ENCODE peak calls at places on chromosomes 5 and 9, in eight cellular contexts. H is transverse colon; W is neural progenitor cell; A is IMR-90; D is stomach; P is heart right ventricle; Y is foreskin keratinocyte; F is CD8-positive, alpha-beta T cell. L is an unnamed sample. For H3K4me1, the result is how much of the 10 kb centered on the place peaks cover.

GRCh38 chr9:136403915-136404800 is 4.2 kb upstream of the SNAPC4 start:
- DNase-seq in H (no peak), W (no peak), A (no peak), D (no peak), P (no peak), Y (no peak), F (no peak), L (no peak)

GRCh38 chr5:132283423-132284043 is 10.7 kb upstream of the SLC22A4 start:
- DNase-seq in H (no peak), W (no peak), A (peak), D (peak), P (no peak), Y (no peak), F (no peak), L (no peak)

GRCh38 chr9:4517274-4517673 is 27.0 kb downstream of the SLC1A1 start:
- DNase-seq in H (no peak), W (no peak), A (peak), D (no peak), P (no peak), Y (no peak), F (no peak), L (no peak)

GRCh38 chr5:98775962-98776687 is 2.7 kb downstream of the RGMB start:
- DNase-seq in H (no peak), W (no peak), A (peak), D (no peak), P (no peak), Y (no peak), F (no peak), L (no peak)

GRCh38 chr9:130189840-130190239 is 17.6 kb downstream of the NCS1 start:
- DNase-seq in H (no peak), W (no peak), A (peak), D (no peak), P (no peak), Y (no peak), F (no peak), L (no peak)

GRCh38 chr5:173629628-173630027 is 13.2 kb upstream of the BOD1 start:
- DNase-seq in H (no peak), W (peak), A (no peak), D (no peak), P (no peak), Y (no peak), F (no peak), L (no peak)

GRCh38 chr5:127013407-127013806 is 17.0 kb downstream of the MARCHF3 start:
- DNase-seq in H (no peak), W (no peak), A (peak), D (no peak), P (no peak), Y (no peak), F (no peak), L (no peak)

GRCh38 chr5:98827161-98827560 is 53.7 kb downstream of the RGMB start:
- DNase-seq in H (no peak), W (peak), A (peak), D (no peak), P (no peak), Y (no peak), F (no peak), L (no peak)

GRCh38 chr5:156640751-156641241 is 209.3 kb upstream of the PPP1R2B start:
- DNase-seq in H (no peak), W (no peak), A (peak), D (no peak), P (no peak), Y (no peak), F (no peak), L (no peak)

GRCh38 chr9:86944974-86945867 is 2.1 kb downstream of the GAS1 start:
- DNase-seq in H (no peak), W (peak), A (peak), D (no peak), P (no peak), Y (no peak), F (no peak), L (peak)

GRCh38 chr9:86187121-86187520 is 72.3 kb downstream of the C9orf153 start:
- DNase-seq in H (no peak), W (peak), A (no peak), D (no peak), P (no peak), Y (no peak), F (no peak), L (no peak)

GRCh38 chr5:59133801-59134261 is 551.0 kb downstream of the RAB3C start:
- DNase-seq in H (no peak), W (no peak), A (peak), D (no peak), P (no peak), Y (no peak), F (no peak), L (no peak)

GRCh38 chr5:124395287-124395686 is 351.2 kb downstream of the ZNF608 start:
- DNase-seq in H (no peak), W (peak), A (no peak), D (no peak), P (no peak), Y (no peak), F (no peak), L (no peak)

GRCh38 chr9:81969971-81970370 is 18.6 kb upstream of the SPATA31D1 start:
- DNase-seq in H (no peak), W (no peak), A (peak), D (no peak), P (no peak), Y (peak), F (no peak), L (no peak)

GRCh38 chr9:31445960-31446359 is 938.5 kb upstream of the ACO1 start:
- DNase-seq in H (no peak), W (no peak), A (no peak), D (no peak), P (no peak), Y (no peak), F (no peak), L (no peak)

GRCh38 chr9:117303643-117304230 is 111.1 kb downstream of the ASTN2 start:
- DNase-seq in H (no peak), W (no peak), A (no peak), D (no peak), P (no peak), Y (no peak), F (no peak), L (no peak)

GRCh38 chr9:128416014-128416413 is 4.6 kb upstream of the CERCAM start:
- DNase-seq in H (no peak), W (no peak), A (no peak), D (no peak), P (no peak), Y (no peak), F (no peak), L (no peak)

GRCh38 chr5:6705088-6705487 is 8.1 kb upstream of the TENT4A start:
- DNase-seq in H (no peak), W (no peak), A (no peak), D (no peak), P (no peak), Y (no peak), F (no peak), L (no peak)

GRCh38 chr9:12718482-12719026 is 25.4 kb downstream of the TYRP1 start:
- DNase-seq in H (no peak), W (peak), A (peak), D (no peak), P (no peak), Y (peak), F (no peak), L (no peak)

GRCh38 chr5:98845878-98846277 is 72.4 kb downstream of the RGMB start:
- DNase-seq in H (no peak), W (no peak), A (no peak), D (no peak), P (no peak), Y (no peak), F (no peak), L (no peak)

GRCh38 chr9:99505915-99506314 is 283.8 kb downstream of the SEC61B start:
- DNase-seq in H (no peak), W (no peak), A (no peak), D (no peak), P (no peak), Y (no peak), F (no peak), L (no peak)

GRCh38 chr9:19161257-19162025 is 34.1 kb upstream of the PLIN2 start:
- DNase-seq in H (peak), W (no peak), A (peak), D (peak), P (no peak), Y (peak), F (no peak), L (peak)

GRCh38 chr9:87498046-87498815 is 564 bp downstream of the DAPK1 start:
- DNase-seq in H (peak), W (peak), A (no peak), D (peak), P (peak), Y (no peak), F (no peak), L (peak)

GRCh38 chr5:132746592-132747063 is 598 bp upstream of the CCNI2 start:
- DNase-seq in H (peak), W (peak), A (no peak), D (peak), P (no peak), Y (peak), F (no peak), L (no peak)

GRCh38 chr5:109413463-109413862 is 3.7 kb upstream of the PJA2 start:
- DNase-seq in H (peak), W (peak), A (peak), D (peak), P (no peak), Y (no peak), F (no peak), L (peak)

GRCh38 chr9:108622467-108622866 is 233.3 kb downstream of the ACTL7B start:
- DNase-seq in H (no peak), W (no peak), A (peak), D (no peak), P (no peak), Y (peak), F (no peak), L (no peak)

GRCh38 chr9:113901196-113901818 is 25.2 kb downstream of the ZNF618 start:
- DNase-seq in H (no peak), W (peak), A (no peak), D (no peak), P (no peak), Y (no peak), F (no peak), L (no peak)

GRCh38 chr9:107733530-107733907 is 243.9 kb upstream of the KLF4 start:
- DNase-seq in H (peak), W (no peak), A (no peak), D (peak), P (peak), Y (no peak), F (no peak), L (no peak)

GRCh38 chr9:72675586-72675985 is 154.2 kb downstream of the TMC1 start:
- DNase-seq in H (no peak), W (no peak), A (no peak), D (no peak), P (no peak), Y (peak), F (no peak), L (no peak)

GRCh38 chr9:20606637-20607036 is 15.7 kb downstream of the MLLT3 start:
- DNase-seq in H (no peak), W (peak), A (no peak), D (no peak), P (peak), Y (no peak), F (no peak), L (peak)

GRCh38 chr9:23123048-23123632 is 676.5 kb downstream of the DMRTA1 start:
- DNase-seq in H (peak), W (peak), A (peak), D (no peak), P (no peak), Y (no peak), F (no peak), L (no peak)

GRCh38 chr9:136482046-136482792 is 621 bp downstream of the SEC16A start:
- DNase-seq in H (peak), W (peak), A (peak), D (no peak), P (no peak), Y (no peak), F (no peak), L (no peak)

GRCh38 chr9:106859957-106860715 is 2.8 kb upstream of the ZNF462 start:
- DNase-seq in H (peak), W (peak), A (no peak), D (no peak), P (peak), Y (peak), F (no peak), L (peak)

GRCh38 chr9:18629136-18629535 is 155.2 kb downstream of the ADAMTSL1 start:
- DNase-seq in H (no peak), W (no peak), A (no peak), D (no peak), P (no peak), Y (no peak), F (no peak), L (no peak)

GRCh38 chr5:129094924-129095797 is 612 bp downstream of the ISOC1 start:
- DNase-seq in H (peak), W (peak), A (peak), D (peak), P (peak), Y (no peak), F (peak), L (peak)

GRCh38 chr5:35773936-35774335 is 82.8 kb upstream of the IL7R start:
- DNase-seq in H (no peak), W (no peak), A (peak), D (no peak), P (no peak), Y (no peak), F (no peak), L (no peak)

GRCh38 chr5:179805529-179806249 is 977 bp downstream of the MGAT4B start:
- DNase-seq in H (no peak), W (peak), A (no peak), D (no peak), P (peak), Y (no peak), F (no peak), L (peak)

GRCh38 chr5:1594336-1595106 is 70.8 kb upstream of the LPCAT1 start:
- DNase-seq in H (peak), W (peak), A (no peak), D (peak), P (peak), Y (no peak), F (peak), L (peak)
- TF ChIP-seq CTCF in H (peak), W (peak), A (no peak), D (no peak), P (peak), Y (peak), F (peak), L (no peak)

GRCh38 chr9:121298016-121298538 is 30.1 kb downstream of the GSN start:
- DNase-seq in H (no peak), W (peak), A (no peak), D (no peak), P (no peak), Y (no peak), F (no peak), L (no peak)

GRCh38 chr9:121294866-121295661 is 27.1 kb downstream of the GSN start:
- DNase-seq in H (no peak), W (no peak), A (no peak), D (peak), P (peak), Y (no peak), F (no peak), L (no peak)

GRCh38 chr9:121297414-121297813 is 29.5 kb downstream of the GSN start:
- DNase-seq in H (no peak), W (no peak), A (no peak), D (no peak), P (no peak), Y (no peak), F (no peak), L (no peak)

GRCh38 chr9:121295662-121296191 is 27.8 kb downstream of the GSN start:
- DNase-seq in H (no peak), W (no peak), A (no peak), D (no peak), P (no peak), Y (no peak), F (no peak), L (no peak)

DNA sequence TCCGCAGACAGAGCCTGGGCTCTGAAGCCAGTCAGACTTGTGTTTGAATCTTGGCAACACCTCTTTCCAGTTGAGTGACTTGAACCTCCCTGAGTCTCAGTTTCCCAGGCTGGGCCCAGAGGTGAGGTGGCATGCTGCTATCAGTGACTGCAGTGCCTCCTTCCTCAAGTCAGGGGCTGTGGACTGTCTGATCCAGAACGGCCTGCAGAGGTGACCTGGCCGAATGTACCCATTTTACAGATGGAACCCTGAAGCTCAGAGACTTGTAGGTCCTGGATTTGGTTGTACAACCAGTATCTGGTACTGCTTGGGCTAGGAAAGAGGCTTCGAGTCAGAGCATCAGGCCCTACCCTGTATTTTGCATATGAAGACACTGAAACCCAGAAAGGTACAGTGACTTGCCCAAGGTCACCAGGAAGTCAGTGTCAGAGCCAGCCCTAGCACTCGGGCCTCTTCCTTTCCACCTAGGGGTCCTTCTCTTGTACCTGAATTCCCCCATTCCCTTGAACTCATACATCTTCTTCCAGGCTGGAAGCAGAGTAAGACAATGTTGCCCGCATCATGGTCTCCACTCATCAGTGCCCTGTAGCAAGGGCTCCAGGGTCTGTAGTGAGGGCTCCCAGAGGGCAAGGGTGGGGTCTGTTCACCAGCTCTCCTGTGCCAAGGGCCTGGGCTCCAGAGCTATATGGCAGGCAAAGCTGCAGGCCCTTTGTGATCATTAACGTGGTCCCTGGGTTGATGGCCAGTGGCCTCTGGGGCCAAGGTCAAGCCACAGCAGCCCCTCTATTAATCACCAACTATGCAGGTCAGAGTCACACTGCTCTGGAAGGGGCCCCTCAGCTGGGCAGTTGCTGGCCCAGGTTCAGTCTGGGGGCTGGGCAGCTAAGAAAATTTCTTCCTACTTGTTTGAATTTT is 28.5 kb downstream of the GSN start:
- DNase-seq in H (no peak), W (no peak), A (no peak), D (no peak), P (no peak), Y (no peak), F (no peak), L (no peak)
- H3K4me1 ChIP-seq in H (half or more), W (under half), A (under half), D (half or more), P (half or more), Y (under half), F (under half), L (under half)

GRCh38 chr9:92737611-92738299 is 26.9 kb downstream of the BICD2 start:
- DNase-seq in H (peak), W (no peak), A (no peak), D (no peak), P (no peak), Y (no peak), F (no peak), L (no peak)

GRCh38 chr9:92735907-92736600 is 28.6 kb downstream of the BICD2 start:
- DNase-seq in H (no peak), W (no peak), A (no peak), D (no peak), P (no peak), Y (no peak), F (no peak), L (no peak)

GRCh38 chr9:92734931-92735906 is 29.4 kb downstream of the BICD2 start:
- DNase-seq in H (no peak), W (no peak), A (no peak), D (no peak), P (no peak), Y (no peak), F (no peak), L (no peak)

GRCh38 chr9:92738661-92739081 is 26.0 kb downstream of the BICD2 start:
- DNase-seq in H (no peak), W (no peak), A (no peak), D (peak), P (peak), Y (peak), F (no peak), L (no peak)

DNA sequence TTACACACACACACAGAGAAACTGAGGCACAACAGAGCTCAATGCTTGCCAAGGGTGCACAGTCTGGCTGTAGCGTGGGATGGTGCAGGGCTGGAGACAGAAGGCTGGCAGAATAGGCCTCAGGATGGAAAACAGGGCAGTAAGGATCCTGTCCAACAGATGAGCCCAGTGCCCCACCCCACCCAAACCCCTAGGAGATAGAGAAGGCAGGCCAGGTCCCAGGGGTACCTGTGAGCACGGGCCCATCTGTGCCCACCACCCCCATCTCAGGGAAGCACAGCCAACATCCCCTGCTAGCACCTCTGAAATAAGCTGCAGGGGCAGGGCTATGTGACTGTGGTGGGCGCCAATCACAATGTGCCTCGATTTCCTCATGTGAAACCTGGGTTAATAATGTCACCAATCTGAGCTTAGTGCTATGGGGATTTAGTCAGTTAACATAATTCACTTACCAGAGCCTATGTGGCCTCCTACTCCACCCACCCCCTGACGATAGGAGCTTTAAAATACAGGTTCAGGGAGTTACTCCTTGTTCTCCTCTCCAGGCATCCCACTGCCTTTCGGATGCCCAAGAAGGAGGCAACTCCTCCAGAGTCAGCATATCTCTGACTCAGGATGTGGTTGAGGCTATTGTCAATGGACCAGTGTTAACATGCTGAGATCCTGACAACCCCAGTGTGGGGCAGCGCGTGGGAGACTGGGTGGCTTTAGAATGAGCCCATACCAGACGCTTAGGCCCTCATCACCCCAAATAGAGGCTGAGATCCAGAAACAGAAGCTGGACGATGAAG is 27.6 kb downstream of the BICD2 start:
- DNase-seq in H (no peak), W (no peak), A (peak), D (no peak), P (no peak), Y (peak), F (no peak), L (no peak)
- H3K27ac ChIP-seq in H (no peak), W (no peak), A (no peak), D (no peak), P (no peak), Y (peak), F (no peak), L (no peak)

DNA sequence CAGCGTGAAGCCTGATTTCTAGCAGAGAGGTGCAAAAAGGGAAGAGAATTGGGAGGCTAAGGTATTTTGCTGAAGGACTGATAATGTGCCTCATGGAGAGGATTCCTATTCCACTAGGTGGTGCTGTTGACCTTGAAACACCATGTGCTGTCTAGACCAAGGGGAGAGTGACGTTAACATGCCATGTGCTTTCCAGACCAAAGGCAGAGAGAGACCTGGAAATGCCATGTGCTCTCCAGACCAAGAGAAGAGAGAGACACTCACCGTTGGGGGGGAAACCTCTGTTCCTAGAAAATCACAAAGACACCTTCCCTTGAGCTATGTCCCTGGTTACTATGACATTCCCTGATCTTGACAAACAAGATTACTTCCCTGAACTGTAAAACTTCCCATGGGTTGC is 286.0 kb upstream of the TUSC1 start:
- DNase-seq in H (no peak), W (peak), A (peak), D (no peak), P (no peak), Y (peak), F (no peak), L (peak)
- TF ChIP-seq CTCF in H (peak), W (peak), A (peak), D (no peak), P (peak), Y (peak), F (no peak), L (no peak)